ENCODE peak calls at places on chromosomes 1 and 21, in five cellular contexts. C is H1, L is GM12878, I is K562, U is GM12892. W is an unnamed sample.

GRCh38 chr1:22154626-22155025 is 11.7 kb upstream of the WNT4 start:
- DNase-seq in C (no peak), L (no peak), I (no peak), U (no peak), W (no peak)

GRCh38 chr1:7278045-7278444 is 492.8 kb downstream of the CAMTA1 start:
- DNase-seq in C (no peak), L (no peak), I (no peak), U (no peak), W (no peak)

GRCh38 chr1:114154146-114154962 is 685 bp upstream of the SYT6 start:
- DNase-seq in C (peak), L (no peak), I (no peak), U (no peak), W (no peak)

GRCh38 chr1:197614916-197615692 is 160.2 kb downstream of the DENND1B start:
- DNase-seq in C (peak), L (peak), I (peak), U (no peak), W (no peak)

GRCh38 chr1:2585318-2586092 is 1.1 kb upstream of the PRXL2B start:
- DNase-seq in C (peak), L (no peak), I (peak), U (peak), W (peak)

GRCh38 chr1:210910020-210910575 is 223.8 kb downstream of the KCNH1 start:
- DNase-seq in C (no peak), L (no peak), I (no peak), U (no peak), W (no peak)

GRCh38 chr1:91846007-91846620 is 39.8 kb downstream of the TGFBR3 start:
- DNase-seq in C (no peak), L (no peak), I (peak), U (no peak), W (peak)

GRCh38 chr1:7808253-7808844 is 24.3 kb downstream of the PER3 start:
- DNase-seq in C (no peak), L (no peak), I (peak), U (no peak), W (no peak)

GRCh38 chr1:19683351-19683750 is 18.7 kb downstream of the HTR6 start:
- DNase-seq in C (no peak), L (no peak), I (no peak), U (no peak), W (no peak)

GRCh38 chr21:26167593-26167992 is 3.0 kb downstream of the APP start:
- DNase-seq in C (no peak), L (no peak), I (no peak), U (no peak), W (no peak)

GRCh38 chr21:38440746-38441145 is 57.5 kb downstream of the ERG start:
- DNase-seq in C (no peak), L (no peak), I (peak), U (no peak), W (no peak)

GRCh38 chr1:231808990-231809389 is 182.4 kb downstream of the DISC1 start:
- DNase-seq in C (no peak), L (no peak), I (peak), U (no peak), W (no peak)
- TF ChIP-seq TAF1 in C (no peak), L (no peak), I (no peak), U (no peak), W (no peak)

GRCh38 chr1:59128239-59128736 is 168.6 kb upstream of the FGGY start:
- DNase-seq in C (no peak), L (no peak), I (no peak), U (no peak), W (no peak)

GRCh38 chr1:59128784-59129227 is 168.1 kb upstream of the FGGY start:
- DNase-seq in C (no peak), L (no peak), I (no peak), U (no peak), W (no peak)

GRCh38 chr1:59133997-59134396 is 162.9 kb upstream of the FGGY start:
- DNase-seq in C (no peak), L (no peak), I (no peak), U (no peak), W (no peak)

GRCh38 chr1:59135761-59136255 is 161.1 kb upstream of the FGGY start:
- DNase-seq in C (no peak), L (no peak), I (no peak), U (no peak), W (no peak)

GRCh38 chr1:59132353-59132752 is 164.5 kb upstream of the FGGY start:
- DNase-seq in C (no peak), L (no peak), I (no peak), U (no peak), W (no peak)
- TF ChIP-seq TAF1 in C (no peak), L (no peak), I (no peak), U (no peak), W (no peak)

DNA sequence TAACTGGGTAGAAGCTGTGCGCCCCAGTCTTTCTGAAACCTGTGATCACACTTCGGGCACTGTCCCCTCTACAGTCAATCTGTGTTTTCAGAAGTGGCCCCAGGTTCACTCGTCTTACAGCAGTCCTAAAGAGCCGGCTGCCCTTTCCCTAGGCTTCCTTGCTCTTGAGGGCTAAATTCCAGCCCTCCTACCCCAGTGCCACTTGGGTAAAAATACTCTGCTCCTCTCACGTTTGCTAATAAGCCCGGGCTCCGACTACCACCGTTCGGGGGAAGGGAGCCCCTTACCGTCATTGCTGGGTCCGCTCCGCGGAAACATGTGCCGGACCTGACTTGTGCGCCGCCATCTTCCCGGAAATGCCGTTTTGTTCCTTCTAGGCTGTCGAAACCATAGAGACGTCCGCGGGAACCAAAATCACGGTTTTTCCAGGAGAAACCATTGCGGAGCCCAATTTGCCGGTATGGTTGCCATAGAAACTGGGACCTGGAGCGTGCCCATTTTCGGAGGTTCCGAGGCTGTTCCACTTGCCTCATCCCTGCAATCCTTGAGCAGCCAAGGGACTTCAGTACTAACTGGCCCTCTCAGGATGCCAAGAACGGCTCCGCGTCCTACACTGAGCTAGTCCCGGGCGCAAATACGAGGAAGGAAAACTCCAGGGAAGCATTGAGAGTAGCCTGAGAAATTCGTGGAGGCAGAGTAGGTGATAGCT is at the start of gene GPATCH4:
- DNase-seq in C (peak), L (no peak), I (peak), U (no peak), W (no peak)
- TF ChIP-seq TAF1 in C (peak), L (peak), I (peak), U (peak), W (peak)

GRCh38 chr1:236015539-236015938 is 49.4 kb downstream of the NID1 start:
- DNase-seq in C (no peak), L (no peak), I (no peak), U (no peak), W (no peak)
- TF ChIP-seq TAF1 in C (no peak), L (no peak), I (no peak), U (no peak), W (no peak)

GRCh38 chr1:227777646-227778045 is 37.8 kb upstream of the PRSS38 start:
- DNase-seq in C (no peak), L (no peak), I (no peak), U (no peak), W (no peak)

GRCh38 chr1:227779021-227779441 is 36.4 kb upstream of the PRSS38 start:
- DNase-seq in C (no peak), L (no peak), I (no peak), U (no peak), W (no peak)

GRCh38 chr1:227779651-227780050 is 35.8 kb upstream of the PRSS38 start:
- DNase-seq in C (no peak), L (no peak), I (no peak), U (no peak), W (no peak)

GRCh38 chr1:227777156-227777555 is 38.3 kb upstream of the PRSS38 start:
- DNase-seq in C (no peak), L (no peak), I (no peak), U (no peak), W (no peak)

DNA sequence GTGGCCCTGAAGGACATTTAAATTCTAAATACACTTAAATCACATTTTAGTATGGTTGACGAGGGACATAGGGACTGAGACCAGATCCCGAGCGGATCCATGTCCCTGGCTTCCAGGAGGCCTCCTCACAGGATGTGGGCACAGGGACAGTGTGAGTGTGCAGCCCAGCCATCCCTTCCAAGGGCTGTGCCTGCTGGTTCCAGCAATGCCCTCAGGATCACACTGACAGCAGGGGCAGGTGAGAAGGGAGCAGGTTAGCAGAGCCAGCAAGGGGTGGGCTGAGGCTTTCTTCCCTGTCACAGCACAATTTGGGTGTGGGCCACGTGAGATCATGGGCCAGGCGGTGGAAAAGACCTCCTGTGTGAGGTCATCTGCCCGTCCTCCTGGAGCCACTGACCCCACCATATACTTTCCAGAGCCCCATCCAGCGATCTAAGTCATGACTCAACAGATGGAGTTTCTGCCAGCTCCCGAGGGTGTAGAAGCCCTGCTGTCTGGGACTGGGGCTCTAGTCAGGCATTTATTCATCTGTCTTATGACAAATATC is 37.0 kb upstream of the PRSS38 start:
- DNase-seq in C (no peak), L (no peak), I (no peak), U (no peak), W (no peak)
- TF ChIP-seq TAF1 in C (no peak), L (no peak), I (no peak), U (no peak), W (no peak)

GRCh38 chr1:150072959-150073358 is 5.4 kb downstream of the VPS45 start:
- DNase-seq in C (no peak), L (no peak), I (no peak), U (no peak), W (no peak)
- TF ChIP-seq TAF1 in C (no peak), L (no peak), I (no peak), U (no peak), W (no peak)

DNA sequence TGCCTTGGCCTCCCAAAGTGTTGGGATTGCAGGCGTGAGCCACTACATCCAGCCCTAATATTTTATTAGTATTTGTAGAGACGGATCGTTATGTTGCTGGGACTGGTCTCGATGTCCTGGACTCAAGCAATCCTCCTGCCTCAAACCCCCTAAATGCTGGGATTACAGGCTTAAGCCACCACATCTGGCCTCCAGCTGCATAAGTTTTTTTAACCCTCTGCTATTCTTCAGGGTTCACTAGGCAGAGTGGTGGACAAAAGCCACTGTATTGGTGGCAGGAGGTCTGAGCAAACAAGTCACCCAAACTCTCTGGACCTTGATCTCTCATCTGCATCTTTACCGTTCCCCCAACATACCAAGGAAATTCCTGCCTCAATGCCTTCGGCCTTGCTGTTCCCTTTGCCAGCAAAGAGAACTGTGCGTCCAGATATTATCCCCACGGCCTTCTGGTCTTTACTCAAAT is 10.1 kb upstream of the CLIC4 start:
- DNase-seq in C (no peak), L (no peak), I (no peak), U (no peak), W (no peak)
- TF ChIP-seq TAF1 in C (no peak), L (no peak), I (no peak), U (no peak), W (no peak)

W was measured in GM12891.